ENCODE peak calls at places on chromosomes 11 and 22, in four cellular contexts. W is A549, C is tibial nerve, A is sigmoid colon. T is an unnamed sample.

GRCh38 chr11:122852071-122852831 is 14.0 kb downstream of the CRTAM start:
- DNase-seq in W (peak), C (no peak), A (no peak), T (no peak)

GRCh38 chr11:2265396-2265795 is 5.0 kb downstream of the ASCL2 start:
- DNase-seq in W (no peak), C (no peak), A (no peak), T (no peak)

GRCh38 chr11:1102996-1103395 is 28.3 kb downstream of the MUC2 start:
- DNase-seq in W (no peak), C (no peak), A (no peak), T (no peak)

GRCh38 chr11:122140535-122140934 is 24.5 kb upstream of the BLID start:
- DNase-seq in W (no peak), C (no peak), A (no peak), T (no peak)

GRCh38 chr11:1153105-1153950 is 4.4 kb upstream of the MUC5AC start:
- DNase-seq in W (peak), C (no peak), A (no peak), T (no peak)

GRCh38 chr11:1218788-1219445 is 3.9 kb upstream of the MUC5B start:
- DNase-seq in W (no peak), C (no peak), A (peak), T (no peak)

GRCh38 chr11:14094481-14095037 is 132.0 kb downstream of the SPON1 start:
- DNase-seq in W (no peak), C (no peak), A (no peak), T (no peak)

GRCh38 chr11:61532136-61533038 is 23.8 kb downstream of the LRRC10B start:
- DNase-seq in W (peak), C (no peak), A (no peak), T (no peak)

GRCh38 chr11:111983187-111983986 is 41.8 kb upstream of the DLAT start:
- DNase-seq in W (peak), C (no peak), A (no peak), T (no peak)

GRCh38 chr11:13183094-13183825 is 94.3 kb upstream of the BMAL1 start:
- DNase-seq in W (peak), C (no peak), A (no peak), T (no peak)

GRCh38 chr11:80146231-80146630 is 705.4 kb upstream of the TENM4 start:
- DNase-seq in W (no peak), C (no peak), A (no peak), T (no peak)

GRCh38 chr11:46210133-46210636 is 67.3 kb upstream of the CREB3L1 start:
- DNase-seq in W (peak), C (no peak), A (no peak), T (no peak)

GRCh38 chr22:43956383-43956782 is 1.1 kb downstream of the SAMM50 start:
- DNase-seq in W (no peak), C (no peak), A (no peak), T (no peak)

GRCh38 chr11:37450613-37451012 is 852.6 kb upstream of the RAG2 start:
- DNase-seq in W (no peak), C (no peak), A (no peak), T (no peak)

GRCh38 chr11:108497317-108498045 is 703 bp downstream of the POGLUT3 start:
- DNase-seq in W (peak), C (peak), A (peak), T (peak)

GRCh38 chr11:134504146-134504905 is 92.3 kb upstream of the B3GAT1 start:
- DNase-seq in W (no peak), C (no peak), A (no peak), T (no peak)

GRCh38 chr11:27173545-27173944 is 132.9 kb downstream of the BBOX1 start:
- DNase-seq in W (no peak), C (no peak), A (no peak), T (no peak)

GRCh38 chr22:17086750-17087149 is 1.9 kb downstream of the IL17RA start:
- DNase-seq in W (no peak), C (no peak), A (peak), T (no peak)

GRCh38 chr22:42930810-42931420 is 73.8 kb upstream of the ARFGAP3 start:
- DNase-seq in W (peak), C (no peak), A (no peak), T (no peak)

GRCh38 chr11:122085264-122085663 is 30.8 kb downstream of the BLID start:
- DNase-seq in W (no peak), C (no peak), A (no peak), T (no peak)

DNA sequence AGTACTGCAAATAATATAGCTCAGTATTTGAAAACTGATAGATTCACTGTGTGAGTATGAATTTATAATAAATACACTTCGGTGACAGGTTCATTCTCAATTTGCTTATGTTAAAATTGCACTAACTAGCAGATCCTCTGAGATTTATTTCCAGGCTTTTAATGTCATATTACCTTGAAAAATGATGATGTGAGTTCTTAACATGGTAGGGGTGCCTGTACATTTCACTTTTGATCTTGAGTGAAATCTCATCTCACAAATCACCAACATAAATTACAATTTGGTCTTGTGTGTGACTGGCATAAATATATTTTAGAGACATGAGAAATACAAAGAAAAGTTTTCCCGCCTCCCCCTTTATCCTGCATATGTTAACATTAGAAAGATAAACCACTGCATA is 240.4 kb downstream of the DYNC2H1 start:
- DNase-seq in W (no peak), C (no peak), A (no peak), T (no peak)
- TF ChIP-seq EP300 in W (no peak), C (no peak), A (no peak), T (no peak)

DNA sequence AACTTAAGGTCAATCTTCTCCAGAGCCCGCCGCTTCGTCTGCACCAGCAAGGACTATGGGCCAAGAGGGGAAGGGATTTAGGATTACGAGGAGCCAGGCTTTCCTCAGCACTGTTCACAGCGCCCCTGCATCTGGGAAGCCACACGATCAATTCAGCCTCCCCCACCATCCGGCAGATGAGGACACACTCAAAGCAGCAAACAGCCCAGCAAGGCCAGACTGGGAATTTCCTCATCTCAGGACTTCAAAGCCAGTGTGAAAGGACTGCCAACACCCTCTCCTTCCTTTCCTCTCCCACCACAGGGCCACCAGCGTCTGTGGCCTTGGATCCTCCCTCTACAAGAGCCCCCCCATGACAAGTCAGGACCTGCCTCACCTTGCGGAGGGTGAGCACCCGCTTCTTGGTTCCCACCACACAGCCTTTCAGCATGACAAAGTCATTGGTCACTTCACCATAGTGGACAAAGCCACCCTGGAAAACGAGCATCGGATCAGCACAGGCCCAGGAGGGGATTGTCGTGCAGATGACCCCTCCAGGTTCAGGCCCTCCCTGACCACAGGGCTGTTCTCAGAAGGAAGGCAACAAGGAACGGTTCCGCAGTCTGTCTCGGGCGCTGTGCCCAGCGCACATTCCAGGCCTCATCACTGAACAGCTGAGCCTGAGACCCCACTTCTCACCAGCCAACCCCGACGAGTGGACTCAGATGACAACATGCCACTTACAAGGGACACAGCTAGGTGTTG is 6.0 kb downstream of the RPL3 start:
- DNase-seq in W (no peak), C (no peak), A (no peak), T (no peak)
- TF ChIP-seq POLR2A in W (no peak), C (no peak), A (no peak), T (no peak)

GRCh38 chr11:86769219-86769618 is 31.1 kb upstream of the PRSS23 start:
- DNase-seq in W (no peak), C (no peak), A (no peak), T (no peak)
- TF ChIP-seq CTCF in W (no peak), C (no peak), A (no peak), T (no peak)

GRCh38 chr22:41405588-41405987 is 23.8 kb downstream of the TEF start:
- DNase-seq in W (no peak), C (no peak), A (no peak), T (no peak)

GRCh38 chr22:41407433-41407832 is 25.7 kb downstream of the TEF start:
- DNase-seq in W (no peak), C (no peak), A (no peak), T (no peak)

GRCh38 chr22:41408665-41409064 is 26.9 kb downstream of the TEF start:
- DNase-seq in W (no peak), C (no peak), A (no peak), T (no peak)

GRCh38 chr22:41411021-41411851 is 29.5 kb downstream of the TEF start:
- DNase-seq in W (no peak), C (no peak), A (peak), T (peak)

GRCh38 chr22:41410311-41410751 is 28.6 kb downstream of the TEF start:
- DNase-seq in W (no peak), C (no peak), A (peak), T (no peak)
- TF ChIP-seq EP300 in W (no peak), C (peak), A (peak), T (no peak)

GRCh38 chr11:3840289-3840869 is 380 bp downstream of the RHOG start:
- DNase-seq in W (no peak), C (no peak), A (no peak), T (no peak)
- TF ChIP-seq POLR2A in W (no peak), C (no peak), A (no peak), T (no peak)

DNA sequence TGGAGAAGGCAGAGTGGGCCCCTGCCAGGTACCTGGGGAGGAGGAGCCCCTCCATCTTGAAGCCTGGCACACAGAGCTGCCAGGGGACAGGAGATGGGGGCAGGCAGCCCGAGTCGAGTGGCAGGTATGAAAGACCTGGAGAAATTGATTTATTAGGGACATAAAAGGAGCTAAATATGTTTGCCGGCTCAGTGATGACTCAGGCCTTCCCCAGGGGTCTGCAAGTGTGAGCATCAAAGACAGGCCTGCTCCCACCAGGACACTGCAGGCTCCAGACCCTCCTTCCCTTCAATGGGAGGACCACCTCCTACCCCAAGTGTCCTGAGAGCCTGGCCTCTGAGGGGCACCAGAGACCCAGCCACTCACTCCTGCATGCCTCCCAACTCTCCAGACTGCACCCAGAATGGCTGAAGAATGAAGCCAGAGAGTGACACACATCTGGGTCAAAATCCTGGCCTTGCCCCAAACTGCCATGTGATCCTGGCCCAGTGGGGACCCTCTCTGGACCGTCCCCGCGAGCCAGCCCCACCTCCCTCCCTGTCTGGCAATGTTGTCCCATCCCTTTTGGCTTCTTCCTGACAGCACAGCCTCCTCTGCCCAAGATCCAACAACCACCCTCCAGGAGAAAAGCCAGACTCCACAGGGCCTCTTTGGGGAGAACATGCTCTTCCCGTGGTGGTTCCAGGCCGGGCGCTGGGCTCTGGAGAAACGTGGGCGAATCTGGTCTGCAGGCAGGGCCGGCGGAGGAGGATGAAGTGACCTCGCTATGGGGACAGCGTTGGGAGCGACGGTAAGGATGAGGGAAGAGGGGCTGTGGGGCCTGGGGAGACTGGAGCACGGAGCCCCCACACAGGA is 36.2 kb downstream of the CYTH4 start:
- DNase-seq in W (no peak), C (no peak), A (no peak), T (no peak)
- TF ChIP-seq CTCF in W (peak), C (no peak), A (no peak), T (no peak)

DNA sequence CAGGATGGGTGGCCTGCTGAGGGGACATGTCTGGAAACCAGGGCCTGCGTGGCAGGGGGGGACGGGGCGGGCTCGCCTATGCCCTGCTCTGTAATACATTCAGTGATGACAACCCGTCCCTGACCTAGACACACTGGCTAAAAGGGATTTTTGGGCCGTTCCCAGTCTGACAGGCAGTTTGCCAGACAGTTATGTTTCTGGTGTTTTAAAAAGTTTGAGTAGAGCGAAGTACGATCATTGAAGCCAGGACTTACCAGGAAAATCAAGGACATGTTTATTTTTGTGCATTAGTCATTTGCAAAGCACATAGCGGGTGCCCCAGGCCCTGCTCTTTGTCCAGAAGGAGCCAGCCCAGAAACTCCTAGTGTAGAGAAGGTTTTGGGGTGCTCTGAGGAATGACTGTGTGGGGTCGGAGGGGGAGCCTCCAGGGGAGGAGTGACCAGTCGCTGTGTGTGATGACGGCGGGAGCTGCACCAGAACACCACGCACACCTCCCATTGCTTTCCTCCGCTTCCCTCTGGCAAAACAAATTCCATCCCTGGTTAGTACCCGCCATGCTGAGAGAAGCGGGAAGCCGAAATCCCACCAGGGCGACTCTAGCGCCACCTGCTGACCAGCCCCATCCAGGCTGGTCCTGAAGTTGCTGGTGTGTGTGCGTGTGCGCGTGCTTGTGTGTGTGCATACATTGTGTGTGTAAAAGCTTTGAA is 50.8 kb downstream of the FBLN1 start:
- DNase-seq in W (peak), C (peak), A (peak), T (peak)
- TF ChIP-seq EP300 in W (no peak), C (peak), A (no peak), T (no peak)

T was measured in ovary.